ENCODE peak calls at places on chromosome 19, in six cellular contexts. P is neuronal stem cell, D is H9, G is IMR-90, X is mesenchymal stem cell, L is H1. S is an unnamed sample.

GRCh38 chr19:51181913-51182419 is 39.9 kb downstream of the SIGLEC7 start:
- DNase-seq in P (no peak), D (peak; percentile 92), G (no peak), X (no peak), L (no peak), S (no peak)

GRCh38 chr19:46019270-46019669 is 3.6 kb downstream of the PGLYRP1 start:
- DNase-seq in P (no peak), D (no peak), G (no peak), X (no peak), L (no peak), S (no peak)

GRCh38 chr19:55640043-55640576 is 692 bp upstream of the ZNF580 start:
- DNase-seq in P (no peak), D (peak; percentile 80), G (peak; percentile 68), X (peak; percentile 34), L (no peak), S (peak; percentile 69)

GRCh38 chr19:28998974-28999373 is 214.0 kb downstream of the UQCRFS1 start:
- DNase-seq in P (no peak), D (no peak), G (no peak), X (no peak), L (no peak), S (no peak)

GRCh38 chr19:4066682-4067395 is at the start of gene ZBTB7A:
- DNase-seq in P (no peak), D (peak; percentile 61), G (peak; percentile 61), X (peak; percentile 79), L (no peak), S (peak; percentile 59)

GRCh38 chr19:53881482-53882390 is at the start of gene PRKCG:
- DNase-seq in P (peak; percentile 78), D (peak; percentile 77), G (no peak), X (peak; percentile 67), L (peak; percentile 89), S (no peak)

GRCh38 chr19:28586501-28586900 is 626.5 kb downstream of the UQCRFS1 start:
- DNase-seq in P (no peak), D (no peak), G (no peak), X (no peak), L (no peak), S (no peak)

GRCh38 chr19:5403968-5404640 is 51.1 kb upstream of the ZNRF4 start:
- DNase-seq in P (peak; percentile 95), D (peak; percentile 94), G (peak; percentile 81), X (peak; percentile 83), L (peak; percentile 98), S (peak; percentile 98)

GRCh38 chr19:2477141-2477710 is 1.3 kb downstream of the GADD45B start:
- DNase-seq in P (no peak), D (no peak), G (peak; percentile 34), X (peak; percentile 47), L (peak; percentile 63), S (peak; percentile 71)

GRCh38 chr19:16649734-16650133 is 10.2 kb downstream of the SMIM7 start:
- DNase-seq in P (no peak), D (no peak), G (no peak), X (no peak), L (no peak), S (no peak)

GRCh38 chr19:32676186-32676894 is 692 bp downstream of the RGS9BP start:
- DNase-seq in P (peak; percentile 15), D (peak; percentile 50), G (no peak), X (no peak), L (peak; percentile 67), S (no peak)

GRCh38 chr19:8884416-8884815 is 52.2 kb downstream of the MBD3L1 start:
- DNase-seq in P (no peak), D (no peak), G (no peak), X (no peak), L (no peak), S (no peak)

GRCh38 chr19:2494447-2495129 is 18.7 kb downstream of the GADD45B start:
- DNase-seq in P (no peak), D (no peak), G (peak; percentile 79), X (peak; percentile 96), L (no peak), S (peak; percentile 81)

GRCh38 chr19:46373573-46374359 is 26.9 kb downstream of the PPP5C start:
- DNase-seq in P (peak; percentile 20), D (peak; percentile 89), G (peak; percentile 50), X (peak; percentile 42), L (peak; percentile 73), S (peak; percentile 65)

GRCh38 chr19:42601811-42602443 is 7.2 kb upstream of the CEACAM8 start:
- DNase-seq in P (no peak), D (peak; percentile 45), G (peak; percentile 24), X (no peak), L (no peak), S (no peak)

GRCh38 chr19:2231621-2232221 is 4.4 kb downstream of the PLEKHJ1 start:
- DNase-seq in P (no peak), D (peak; percentile 53), G (no peak), X (no peak), L (no peak), S (peak; percentile 33)

GRCh38 chr19:17195106-17195505 is 20.1 kb upstream of the USE1 start:
- DNase-seq in P (no peak), D (no peak), G (no peak), X (no peak), L (no peak), S (no peak)

GRCh38 chr19:45161715-45162463 is 1.1 kb upstream of the NKPD1 start:
- DNase-seq in P (no peak), D (peak; percentile 80), G (peak; percentile 28), X (peak; percentile 55), L (peak; percentile 86), S (peak; percentile 55)

GRCh38 chr19:283395-283794 is 7.8 kb downstream of the PLPP2 start:
- DNase-seq in P (no peak), D (no peak), G (no peak), X (no peak), L (no peak), S (peak; percentile 98)

GRCh38 chr19:56875717-56876116 is 35.2 kb upstream of the PEG3 start:
- DNase-seq in P (no peak), D (no peak), G (no peak), X (no peak), L (no peak), S (no peak)

GRCh38 chr19:13707901-13708300 is 56.4 kb upstream of the MRI1 start:
- DNase-seq in P (no peak), D (no peak), G (no peak), X (no peak), L (no peak), S (no peak)

GRCh38 chr19:30664358-30665058 is 292.3 kb downstream of the ZNF536 start:
- DNase-seq in P (no peak), D (peak; percentile 53), G (peak; percentile 4), X (no peak), L (no peak), S (peak; percentile 6)

GRCh38 chr19:1860133-1860775 is 3.1 kb downstream of the KLF16 start:
- DNase-seq in P (peak; percentile 78), D (no peak), G (peak; percentile 81), X (peak; percentile 90), L (peak; percentile 61), S (peak; percentile 80)

DNA sequence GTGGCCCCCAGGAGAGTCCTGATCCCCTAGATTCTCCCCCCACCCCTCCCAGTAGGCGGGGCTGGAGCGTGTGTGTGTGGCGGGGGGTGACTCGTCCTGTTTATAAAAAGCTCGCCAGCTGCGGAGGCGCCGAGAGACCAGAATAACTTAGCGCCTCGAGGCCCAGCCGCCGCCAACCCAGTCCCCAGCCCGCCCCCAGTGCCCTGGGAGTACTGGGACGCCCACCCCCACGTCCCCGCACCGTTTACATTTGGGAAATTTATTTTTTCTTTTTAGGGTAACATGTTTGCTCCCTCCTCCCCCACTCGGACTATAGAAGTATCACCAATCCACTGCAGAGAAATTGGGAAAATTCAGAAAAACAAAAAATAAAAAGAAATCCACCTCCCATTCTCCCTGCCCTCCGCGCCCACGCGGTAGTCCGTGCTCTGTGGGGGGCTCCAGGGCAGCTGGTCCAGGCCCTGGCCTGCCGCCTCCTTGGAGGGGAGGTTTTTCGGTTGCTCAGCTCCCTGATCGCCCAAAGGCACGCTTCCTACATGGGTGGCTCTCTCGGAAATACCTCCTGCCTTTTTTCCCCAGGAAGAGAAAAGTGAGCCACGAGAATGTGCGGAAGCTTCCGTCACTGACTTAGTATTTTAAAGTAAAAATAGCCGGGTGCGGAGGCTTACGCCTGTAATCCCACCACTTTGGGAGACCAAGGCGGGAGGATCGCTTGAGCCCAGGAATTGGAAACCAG is 1.5 kb upstream of the RAB3A start:
- DNase-seq in P (no peak), D (peak; percentile 58), G (peak; percentile 89), X (peak; percentile 91), L (peak; percentile 67), S (peak; percentile 37)
- H2BK5ac ChIP-seq in P (peak overlapping the region; percentile 90), D (no peak overlapping the region), G (peak overlapping the region; percentile 99), X (peak overlapping the region; percentile 61), L (peak overlapping the region; percentile 87), S (peak overlapping the region; percentile 91)

GRCh38 chr19:15431396-15432017 is 12.7 kb upstream of the AKAP8L start:
- DNase-seq in P (no peak), D (no peak), G (no peak), X (no peak), L (no peak), S (no peak)

GRCh38 chr19:15433519-15434069 is 14.8 kb upstream of the AKAP8L start:
- DNase-seq in P (no peak), D (no peak), G (no peak), X (no peak), L (no peak), S (no peak)

GRCh38 chr19:15430526-15431120 is 11.8 kb upstream of the AKAP8L start:
- DNase-seq in P (no peak), D (no peak), G (no peak), X (no peak), L (no peak), S (no peak)

GRCh38 chr19:15432018-15432494 is 13.3 kb upstream of the AKAP8L start:
- DNase-seq in P (no peak), D (no peak), G (no peak), X (no peak), L (no peak), S (no peak)

GRCh38 chr19:15432629-15433518 is 14.1 kb upstream of the AKAP8L start:
- DNase-seq in P (peak; percentile 87), D (peak; percentile 90), G (peak; percentile 87), X (peak; percentile 92), L (peak; percentile 94), S (peak; percentile 97)
- H3K27ac ChIP-seq in P (peak overlapping the region; percentile 78), D (no peak overlapping the region), G (peak overlapping the region; percentile 48), X (peak overlapping the region; percentile 83), L (no peak overlapping the region), S (peak overlapping the region; percentile 40)

GRCh38 chr19:38457690-38458405 is 24.4 kb downstream of the RYR1 start:
- DNase-seq in P (no peak), D (no peak), G (no peak), X (no peak), L (no peak), S (no peak)
- H3K14ac ChIP-seq in P (no peak overlapping the region), D (no peak overlapping the region), G (no peak overlapping the region), X (no peak overlapping the region), L (no peak overlapping the region), S (no peak overlapping the region)

GRCh38 chr19:35759697-35760096 is 1.7 kb downstream of the PROSER3 start:
- DNase-seq in P (no peak), D (no peak), G (no peak), X (no peak), L (no peak), S (no peak)

GRCh38 chr19:35755550-35756371 is 1.1 kb downstream of the HSPB6 start:
- DNase-seq in P (no peak), D (peak; percentile 39), G (peak; percentile 55), X (peak; percentile 46), L (no peak), S (peak; percentile 14)

GRCh38 chr19:35756373-35757230 is at the start of gene HSPB6:
- DNase-seq in P (no peak), D (peak; percentile 54), G (peak; percentile 72), X (peak; percentile 73), L (no peak), S (no peak)

GRCh38 chr19:35757231-35757748 is 461 bp upstream of the HSPB6 start:
- DNase-seq in P (no peak), D (no peak), G (peak; percentile 96), X (peak; percentile 99), L (no peak), S (peak; percentile 95)

GRCh38 chr19:35757749-35758608 is at the start of gene PROSER3:
- DNase-seq in P (peak; percentile 98), D (peak; percentile 99), G (peak; percentile 100), X (peak; percentile 100), L (peak; percentile 98), S (peak; percentile 99)
- H2BK5ac ChIP-seq in P (peak within 1 kb of the TSS; percentile 87), D (no peak within 1 kb of the TSS), G (peak within 1 kb of the TSS; percentile 96), X (peak within 1 kb of the TSS; percentile 87), L (peak within 1 kb of the TSS; percentile 99), S (peak within 1 kb of the TSS; percentile 88)